ENCODE peak calls at places on chromosomes 16 and 17, in nine cellular contexts. M is HCT116, N is endothelial cell of umbilical vein, U is GM23338, C is sigmoid colon, Z is esophagus muscularis mucosa, G is Panc1, B is SK-N-SH, E is spleen. Y is an unnamed sample. For H3K4me1, the result is how much of the 10 kb centered on the place peaks cover.

GRCh38 chr17:50536683-50537646 is 4.4 kb downstream of the EPN3 start:
- DNase-seq in M (no peak), N (no peak), U (no peak), C (no peak), Z (no peak), G (no peak), B (no peak), E (no peak), Y (no peak)

GRCh38 chr16:54077412-54077821 is 209.2 kb downstream of the IRX3 start:
- DNase-seq in M (no peak), N (peak), U (no peak), C (no peak), Z (no peak), G (peak), B (no peak), E (no peak), Y (no peak)

GRCh38 chr16:83925095-83925905 is 26.4 kb downstream of the MLYCD start:
- DNase-seq in M (no peak), N (no peak), U (no peak), C (no peak), Z (no peak), G (no peak), B (peak), E (peak), Y (no peak)

GRCh38 chr16:49651980-49652379 is 203.9 kb downstream of the ZNF423 start:
- DNase-seq in M (no peak), N (no peak), U (no peak), C (no peak), Z (no peak), G (no peak), B (peak), E (peak), Y (no peak)

GRCh38 chr16:56355786-56356275 is 69.5 kb downstream of the AMFR start:
- DNase-seq in M (no peak), N (no peak), U (no peak), C (peak), Z (no peak), G (no peak), B (peak), E (peak), Y (no peak)

GRCh38 chr17:80312621-80313135 is 52.0 kb downstream of the RNF213 start:
- DNase-seq in M (no peak), N (no peak), U (no peak), C (no peak), Z (no peak), G (no peak), B (no peak), E (peak), Y (no peak)

GRCh38 chr16:27315333-27316037 is 1.7 kb downstream of the IL4R start:
- DNase-seq in M (peak), N (peak), U (peak), C (peak), Z (peak), G (no peak), B (no peak), E (peak), Y (peak)

GRCh38 chr17:56031636-56032035 is 121.6 kb upstream of the ANKFN1 start:
- DNase-seq in M (no peak), N (no peak), U (no peak), C (no peak), Z (peak), G (no peak), B (no peak), E (no peak), Y (no peak)

GRCh38 chr17:44320066-44320465 is 4.6 kb downstream of the SLC25A39 start:
- DNase-seq in M (no peak), N (no peak), U (no peak), C (no peak), Z (no peak), G (no peak), B (no peak), E (no peak), Y (no peak)

GRCh38 chr17:74152591-74153455 is 50.7 kb upstream of the RPL38 start:
- DNase-seq in M (no peak), N (no peak), U (no peak), C (no peak), Z (peak), G (no peak), B (peak), E (no peak), Y (no peak)

GRCh38 chr17:42001729-42002128 is 15.5 kb downstream of the DNAJC7 start:
- DNase-seq in M (no peak), N (no peak), U (no peak), C (no peak), Z (no peak), G (no peak), B (no peak), E (no peak), Y (no peak)

GRCh38 chr17:76385892-76386786 is 1.7 kb downstream of the SPHK1 start:
- DNase-seq in M (peak), N (peak), U (peak), C (peak), Z (peak), G (no peak), B (peak), E (peak), Y (peak)

GRCh38 chr16:28504707-28505404 is 1.8 kb downstream of the IL27 start:
- DNase-seq in M (no peak), N (no peak), U (no peak), C (no peak), Z (no peak), G (no peak), B (no peak), E (no peak), Y (no peak)

GRCh38 chr17:19415311-19415710 is 4.3 kb downstream of the RNF112 start:
- DNase-seq in M (no peak), N (no peak), U (no peak), C (no peak), Z (no peak), G (no peak), B (no peak), E (no peak), Y (no peak)

GRCh38 chr17:50665838-50666237 is 31.2 kb downstream of the ABCC3 start:
- DNase-seq in M (no peak), N (no peak), U (peak), C (no peak), Z (no peak), G (no peak), B (no peak), E (no peak), Y (no peak)

GRCh38 chr16:50050802-50051201 is 15.0 kb upstream of the HEATR3 start:
- DNase-seq in M (no peak), N (no peak), U (no peak), C (no peak), Z (no peak), G (no peak), B (no peak), E (no peak), Y (no peak)

GRCh38 chr17:72846399-72846798 is 246.1 kb downstream of the SLC39A11 start:
- DNase-seq in M (no peak), N (no peak), U (no peak), C (no peak), Z (no peak), G (no peak), B (no peak), E (no peak), Y (no peak)

GRCh38 chr16:67563708-67564468 is 1.6 kb downstream of the CTCF start:
- DNase-seq in M (no peak), N (peak), U (peak), C (peak), Z (no peak), G (no peak), B (peak), E (no peak), Y (peak)

GRCh38 chr17:51540151-51540550 is 279.8 kb downstream of the UTP18 start:
- DNase-seq in M (peak), N (no peak), U (peak), C (no peak), Z (no peak), G (no peak), B (no peak), E (no peak), Y (no peak)

GRCh38 chr16:71929048-71929447 is 33.7 kb downstream of the IST1 start:
- DNase-seq in M (no peak), N (peak), U (no peak), C (peak), Z (no peak), G (no peak), B (no peak), E (no peak), Y (no peak)

GRCh38 chr16:29680180-29680598 is 1.2 kb downstream of the QPRT start:
- DNase-seq in M (no peak), N (no peak), U (peak), C (no peak), Z (no peak), G (no peak), B (no peak), E (no peak), Y (no peak)

GRCh38 chr16:87459833-87460232 is 33.0 kb downstream of the ZCCHC14 start:
- DNase-seq in M (no peak), N (no peak), U (no peak), C (no peak), Z (no peak), G (no peak), B (no peak), E (no peak), Y (no peak)

GRCh38 chr16:16007743-16008111 is 58.3 kb downstream of the ABCC1 start:
- DNase-seq in M (no peak), N (no peak), U (no peak), C (no peak), Z (no peak), G (no peak), B (no peak), E (no peak), Y (no peak)

GRCh38 chr16:27238016-27238587 is 30.5 kb downstream of the NSMCE1 start:
- DNase-seq in M (no peak), N (peak), U (no peak), C (peak), Z (no peak), G (no peak), B (no peak), E (peak), Y (no peak)

GRCh38 chr16:10655415-10655977 is 39.2 kb downstream of the TEKT5 start:
- DNase-seq in M (no peak), N (no peak), U (no peak), C (no peak), Z (no peak), G (no peak), B (no peak), E (no peak), Y (no peak)

DNA sequence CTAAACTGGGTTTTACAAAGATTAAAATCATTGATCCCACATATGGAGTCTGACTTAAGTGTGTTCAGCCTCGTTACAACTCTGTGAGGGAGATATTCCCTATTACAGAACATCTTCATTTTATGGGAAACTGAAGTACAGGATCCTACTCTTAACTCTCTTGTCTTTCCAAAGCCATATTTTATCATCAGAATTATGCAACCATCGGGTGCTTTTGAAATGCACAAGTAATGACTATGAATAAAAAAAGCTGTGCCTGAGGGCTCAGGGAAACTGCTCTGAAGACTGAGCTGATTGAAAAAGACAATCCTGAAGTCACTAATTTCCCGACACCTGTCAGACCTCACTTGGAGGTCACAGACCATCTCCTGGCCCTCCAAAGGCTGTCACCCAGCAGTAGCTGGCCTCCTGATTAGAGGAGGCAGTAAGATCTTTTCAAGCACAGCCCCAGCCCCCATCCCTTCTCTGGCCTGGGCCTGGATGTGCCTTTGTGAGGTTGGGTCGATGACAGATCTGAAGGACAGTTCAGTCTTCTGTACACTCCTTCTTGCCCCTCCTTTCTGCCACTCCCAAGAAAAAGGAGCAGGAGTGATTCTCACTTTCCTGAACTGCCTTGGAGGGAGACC is 5.6 kb downstream of the AKAP1 start:
- DNase-seq in M (no peak), N (no peak), U (no peak), C (no peak), Z (no peak), G (no peak), B (no peak), E (no peak), Y (no peak)
- H3K4me1 ChIP-seq in M (under half), N (under half), U (half or more), C (half or more), Z (half or more), G (under half), B (under half), E (under half), Y (under half)

DNA sequence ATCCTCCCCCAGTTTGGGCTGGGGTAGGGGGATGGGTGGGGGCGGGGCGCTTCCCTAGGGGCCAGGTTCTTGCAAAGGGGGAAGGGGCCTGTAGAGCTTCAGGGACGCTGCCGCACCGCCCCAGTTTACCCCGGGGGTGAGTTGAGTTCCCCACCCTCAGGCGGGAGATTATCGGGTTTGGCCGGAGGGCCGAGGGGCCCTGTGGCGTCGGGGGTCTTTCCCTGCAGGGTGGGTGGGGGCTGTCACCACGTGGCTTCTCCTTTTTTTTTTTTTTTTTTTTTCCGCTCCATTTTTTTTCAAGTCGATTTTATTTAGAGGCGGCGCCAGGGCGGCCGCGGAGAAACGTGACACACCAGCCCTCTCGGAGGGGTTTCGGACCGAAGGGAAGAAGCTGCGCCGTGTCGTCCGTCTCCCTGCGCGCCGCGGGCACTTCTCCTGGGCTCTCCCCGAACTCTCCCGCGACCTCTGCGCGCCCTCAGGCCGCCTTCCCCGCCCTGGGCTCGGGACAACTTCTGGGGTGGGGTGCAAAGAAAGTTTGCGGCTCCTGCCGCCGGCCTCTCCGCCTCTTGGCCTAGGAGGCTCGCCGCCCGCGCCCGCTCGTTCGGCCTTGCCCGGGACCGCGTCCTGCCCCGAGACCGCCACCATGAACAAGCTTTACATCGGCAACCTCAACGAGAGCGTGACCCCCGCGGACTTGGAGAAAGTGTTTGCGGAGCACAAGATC is at the start of gene IGF2BP1:
- DNase-seq in M (no peak), N (peak), U (peak), C (no peak), Z (peak), G (no peak), B (peak), E (no peak), Y (no peak)
- TF ChIP-seq POLR2AphosphoS5 in M (no peak), N (peak), U (peak), C (no peak), Z (no peak), G (no peak), B (no peak), E (no peak), Y (no peak)

GRCh38 chr16:85366031-85366763 is 246.9 kb upstream of the GSE1 start:
- DNase-seq in M (no peak), N (no peak), U (peak), C (no peak), Z (no peak), G (no peak), B (peak), E (no peak), Y (no peak)
- H3K4me1 ChIP-seq in M (under half), N (under half), U (under half), C (half or more), Z (under half), G (under half), B (half or more), E (under half), Y (under half)

GRCh38 chr17:8141741-8142140 is 10.5 kb downstream of the PER1 start:
- DNase-seq in M (no peak), N (no peak), U (no peak), C (peak), Z (no peak), G (no peak), B (no peak), E (no peak), Y (no peak)

GRCh38 chr17:8142887-8143580 is 9.2 kb downstream of the PER1 start:
- DNase-seq in M (no peak), N (no peak), U (no peak), C (peak), Z (no peak), G (no peak), B (no peak), E (no peak), Y (no peak)

GRCh38 chr17:8141046-8141445 is 11.2 kb downstream of the PER1 start:
- DNase-seq in M (no peak), N (no peak), U (no peak), C (peak), Z (no peak), G (no peak), B (no peak), E (no peak), Y (no peak)

GRCh38 chr17:8143581-8144400 is 8.4 kb downstream of the PER1 start:
- DNase-seq in M (no peak), N (no peak), U (no peak), C (no peak), Z (no peak), G (no peak), B (no peak), E (no peak), Y (no peak)

DNA sequence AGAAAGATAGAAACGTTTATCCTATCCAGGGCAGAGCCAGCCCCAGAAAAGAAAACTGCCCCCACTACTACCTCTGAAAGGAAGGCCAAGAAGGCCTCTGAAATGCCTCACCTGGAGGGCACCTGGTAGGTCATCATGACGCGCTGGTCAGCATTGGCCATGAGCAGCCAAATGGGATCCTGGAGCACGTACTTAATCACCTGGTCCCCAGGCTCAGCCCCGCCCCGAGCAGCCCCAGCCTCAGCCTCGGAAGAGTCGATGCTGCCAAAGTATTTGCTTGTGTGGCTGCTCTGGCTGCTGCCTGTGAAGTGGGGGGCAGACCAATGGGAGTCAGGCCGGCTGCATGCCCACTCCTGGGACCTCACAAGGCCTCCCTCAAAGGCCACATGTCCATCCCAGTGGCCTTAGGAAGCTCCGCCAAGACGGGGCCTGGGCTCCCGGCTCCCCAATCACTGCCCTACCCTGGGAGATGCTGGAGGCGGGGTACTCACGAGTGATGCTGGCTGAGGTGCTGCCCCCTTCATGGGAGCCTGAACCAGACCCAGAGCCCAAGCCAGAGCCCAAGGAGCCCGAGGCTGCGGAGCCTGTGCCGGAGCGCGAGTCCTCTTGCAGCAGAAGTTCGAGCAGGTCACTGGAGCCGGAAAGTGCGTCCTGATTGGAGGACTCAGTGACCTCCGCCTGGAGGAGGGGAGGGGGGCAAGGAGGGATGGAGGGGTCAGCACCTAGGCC is 9.9 kb downstream of the PER1 start:
- DNase-seq in M (no peak), N (no peak), U (no peak), C (peak), Z (no peak), G (no peak), B (no peak), E (no peak), Y (no peak)
- TF ChIP-seq POLR2AphosphoS5 in M (no peak), N (no peak), U (no peak), C (peak), Z (no peak), G (no peak), B (no peak), E (peak), Y (no peak)